ENCODE peak calls at places on chromosomes 5 and 9, in four cellular contexts. V is heart left ventricle, O is tibial artery, W is PC-3. D is an unnamed sample. For H3K27me3, the result is how much of the 10 kb centered on the place peaks cover.

GRCh38 chr9:4547016-4547415 is 56.7 kb downstream of the SLC1A1 start:
- DNase-seq in V (no peak), O (no peak), W (no peak), D (no peak)

GRCh38 chr9:132733133-132733815 is 63.0 kb downstream of the GTF3C4 start:
- DNase-seq in V (no peak), O (no peak), W (no peak), D (no peak)

GRCh38 chr5:176153741-176154140 is 84.5 kb upstream of the SIMC1 start:
- DNase-seq in V (no peak), O (no peak), W (no peak), D (no peak)

GRCh38 chr5:95471922-95472321 is 80.8 kb downstream of the FAM81B start:
- DNase-seq in V (no peak), O (no peak), W (peak), D (peak)

GRCh38 chr9:90658783-90659182 is 16.2 kb upstream of the DIRAS2 start:
- DNase-seq in V (no peak), O (no peak), W (no peak), D (no peak)

GRCh38 chr9:23493219-23493618 is 332.8 kb downstream of the ELAVL2 start:
- DNase-seq in V (no peak), O (no peak), W (no peak), D (no peak)

GRCh38 chr9:111866976-111867375 is 29.6 kb upstream of the UGCG start:
- DNase-seq in V (no peak), O (no peak), W (peak), D (peak)

GRCh38 chr5:150394103-150394502 is 18.6 kb downstream of the CD74 start:
- DNase-seq in V (no peak), O (no peak), W (no peak), D (no peak)

GRCh38 chr9:110152704-110153374 is 55.1 kb downstream of the C9orf152 start:
- DNase-seq in V (no peak), O (no peak), W (peak), D (peak)

GRCh38 chr5:5315068-5315835 is 107.2 kb upstream of the ICE1 start:
- DNase-seq in V (no peak), O (no peak), W (no peak), D (no peak)

GRCh38 chr5:179623906-179624741 is 653 bp upstream of the HNRNPH1 start:
- DNase-seq in V (peak), O (peak), W (peak), D (no peak)

GRCh38 chr5:34627794-34628193 is 28.3 kb upstream of the RAI14 start:
- DNase-seq in V (no peak), O (no peak), W (peak), D (peak)

GRCh38 chr5:65366655-65367054 is 115.1 kb downstream of the ADAMTS6 start:
- DNase-seq in V (no peak), O (peak), W (no peak), D (no peak)

GRCh38 chr5:138905541-138905940 is 30.4 kb upstream of the LRRTM2 start:
- DNase-seq in V (no peak), O (no peak), W (no peak), D (peak)

GRCh38 chr9:127930298-127931091 is at the start of gene PIP5KL1:
- DNase-seq in V (peak), O (peak), W (peak), D (no peak)

GRCh38 chr5:82986404-82986803 is 90.8 kb downstream of the TMEM167A start:
- DNase-seq in V (no peak), O (no peak), W (no peak), D (no peak)

GRCh38 chr5:32474201-32474854 is 29.8 kb upstream of the ZFR start:
- DNase-seq in V (no peak), O (no peak), W (no peak), D (no peak)

GRCh38 chr5:156559955-156560354 is 233.0 kb downstream of the SGCD start:
- DNase-seq in V (no peak), O (no peak), W (no peak), D (no peak)

GRCh38 chr9:96122756-96123155 is 179.2 kb downstream of the HSD17B3 start:
- DNase-seq in V (no peak), O (no peak), W (no peak), D (peak)

DNA sequence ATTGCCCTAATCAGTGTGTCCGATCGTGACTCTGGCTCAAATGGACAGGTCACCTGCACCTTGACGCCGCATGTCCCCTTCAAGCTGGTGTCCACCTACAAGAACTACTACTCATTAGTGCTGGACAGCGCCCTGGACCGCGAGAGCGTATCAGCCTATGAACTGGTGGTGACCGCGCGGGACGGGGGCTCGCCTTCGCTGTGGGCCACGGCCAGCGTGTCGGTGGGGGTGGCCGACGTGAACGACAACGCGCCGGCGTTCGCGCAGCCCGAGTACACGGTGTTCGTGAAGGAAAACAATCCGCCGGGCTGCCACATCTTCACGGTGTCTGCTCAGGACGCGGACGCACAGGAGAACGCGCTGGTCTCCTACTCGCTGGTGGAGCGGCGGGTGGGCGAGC is 1.4 kb downstream of the PCDHA13 start:
- DNase-seq in V (no peak), O (no peak), W (no peak), D (no peak)
- TF ChIP-seq CTCF in V (no peak), O (no peak), W (no peak), D (no peak)

GRCh38 chr9:114925672-114926071 is 4.7 kb downstream of the TNFSF8 start:
- DNase-seq in V (no peak), O (no peak), W (no peak), D (no peak)

GRCh38 chr9:114929166-114929565 is 1.2 kb downstream of the TNFSF8 start:
- DNase-seq in V (no peak), O (no peak), W (no peak), D (no peak)

GRCh38 chr9:114930063-114930812 is at the start of gene TNFSF8:
- DNase-seq in V (no peak), O (no peak), W (no peak), D (no peak)

GRCh38 chr9:114925039-114925438 is 5.4 kb downstream of the TNFSF8 start:
- DNase-seq in V (no peak), O (no peak), W (no peak), D (no peak)

DNA sequence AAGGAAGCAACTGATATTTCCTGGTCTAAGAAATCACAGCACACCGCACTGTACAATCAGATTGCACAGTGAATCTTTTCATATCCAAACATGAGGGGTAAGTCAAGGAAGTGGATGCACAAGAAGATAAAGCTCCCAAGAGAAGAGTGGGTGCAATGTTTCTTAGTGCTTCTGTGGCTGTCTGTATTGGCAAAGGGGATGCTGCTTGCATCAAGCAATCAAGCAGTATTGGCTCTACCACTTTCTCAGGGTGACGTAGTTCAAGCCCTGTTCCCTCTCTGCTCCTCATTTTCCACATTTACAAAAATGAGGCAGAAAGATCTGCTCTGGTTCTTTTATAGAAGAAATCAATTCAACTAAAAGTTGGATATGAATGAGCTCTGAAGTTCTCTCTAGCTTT is 2.3 kb downstream of the TNFSF8 start:
- DNase-seq in V (no peak), O (no peak), W (no peak), D (no peak)
- H3K27me3 ChIP-seq in V (under half), O (under half), W (under half), D (half or more)

DNA sequence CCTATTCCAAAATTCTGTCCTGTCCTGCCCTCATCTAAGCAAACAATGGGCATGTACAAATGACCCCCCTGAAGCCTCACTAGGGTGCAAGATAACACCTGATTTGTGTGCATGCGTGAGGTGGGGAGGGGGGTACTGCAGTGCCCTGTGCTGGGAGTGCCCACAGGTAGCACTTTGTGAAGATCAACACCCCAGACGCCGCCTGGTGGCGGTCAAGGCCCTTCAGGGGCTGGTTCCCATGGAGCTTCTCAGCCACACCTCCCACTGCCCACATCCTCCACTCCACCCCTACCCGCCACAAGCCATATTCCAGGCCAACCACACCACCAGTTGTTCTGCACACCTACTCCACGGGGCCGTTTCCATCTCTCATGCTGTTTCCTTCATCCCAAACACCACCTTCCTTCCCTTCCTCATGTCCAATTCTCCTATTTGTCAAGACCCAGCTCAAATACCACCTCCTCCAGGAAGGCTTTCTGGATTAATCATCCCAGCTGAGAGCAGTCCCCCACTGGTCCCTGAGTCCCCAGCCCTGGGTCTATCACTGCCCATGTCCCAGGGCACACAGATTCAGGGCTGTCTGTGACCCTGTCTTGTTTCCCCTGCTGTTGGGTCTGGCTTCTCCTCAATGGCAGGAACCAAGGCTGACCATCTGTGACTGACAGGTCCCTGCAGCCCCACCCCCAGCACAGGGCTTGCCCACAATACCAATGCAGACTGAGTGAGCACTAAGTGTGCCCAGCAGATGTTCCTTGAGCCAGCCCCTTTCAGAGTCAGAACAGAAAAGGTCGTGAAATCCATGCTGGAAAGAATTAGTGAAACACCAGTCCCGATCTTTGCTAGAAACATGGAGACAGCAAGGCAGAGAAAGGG is 178.4 kb downstream of the PAX5 start:
- DNase-seq in V (no peak), O (no peak), W (peak), D (no peak)
- TF ChIP-seq CTCF in V (no peak), O (no peak), W (peak), D (peak)

DNA sequence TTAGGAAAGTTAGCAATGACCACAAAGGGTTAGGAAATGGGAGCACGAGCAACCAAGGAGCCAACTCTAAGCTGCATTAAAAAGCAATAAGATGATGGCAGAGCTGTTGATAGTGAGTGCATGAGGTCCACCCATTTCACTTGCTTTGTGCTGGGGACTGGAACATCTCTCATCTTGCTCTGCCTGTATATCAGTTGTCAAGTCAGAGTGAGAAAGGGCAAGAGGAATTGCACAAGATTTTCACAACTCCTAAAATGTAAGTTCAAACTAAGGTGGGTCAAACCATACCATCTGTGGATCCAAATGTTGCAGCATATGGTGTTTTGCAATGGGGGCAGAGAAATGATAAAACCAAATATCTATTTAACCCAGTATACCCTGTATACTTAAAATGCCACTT is 2.8 kb upstream of the ESM1 start:
- DNase-seq in V (no peak), O (no peak), W (no peak), D (no peak)
- H3K27me3 ChIP-seq in V (under half), O (under half), W (under half), D (under half)

GRCh38 chr9:79430599-79430998 is 141.2 kb upstream of the TLE4 start:
- DNase-seq in V (no peak), O (no peak), W (no peak), D (no peak)

GRCh38 chr9:79432485-79432884 is 139.3 kb upstream of the TLE4 start:
- DNase-seq in V (no peak), O (no peak), W (peak), D (no peak)

GRCh38 chr9:79425840-79426239 is 145.9 kb upstream of the TLE4 start:
- DNase-seq in V (no peak), O (no peak), W (no peak), D (no peak)

GRCh38 chr9:79428422-79428821 is 143.3 kb upstream of the TLE4 start:
- DNase-seq in V (no peak), O (no peak), W (no peak), D (no peak)

GRCh38 chr9:79431019-79431679 is 140.6 kb upstream of the TLE4 start:
- DNase-seq in V (no peak), O (no peak), W (peak), D (no peak)
- TF ChIP-seq CTCF in V (no peak), O (no peak), W (peak), D (no peak)

GRCh38 chr9:135259273-135259672 is 171.8 kb downstream of the OLFM1 start:
- DNase-seq in V (no peak), O (no peak), W (no peak), D (no peak)

GRCh38 chr9:135258461-135258860 is 171.0 kb downstream of the OLFM1 start:
- DNase-seq in V (peak), O (no peak), W (no peak), D (no peak)

GRCh38 chr9:135262248-135262647 is 174.8 kb downstream of the OLFM1 start:
- DNase-seq in V (no peak), O (no peak), W (no peak), D (no peak)

GRCh38 chr9:135260221-135260620 is 172.8 kb downstream of the OLFM1 start:
- DNase-seq in V (no peak), O (no peak), W (no peak), D (no peak)

DNA sequence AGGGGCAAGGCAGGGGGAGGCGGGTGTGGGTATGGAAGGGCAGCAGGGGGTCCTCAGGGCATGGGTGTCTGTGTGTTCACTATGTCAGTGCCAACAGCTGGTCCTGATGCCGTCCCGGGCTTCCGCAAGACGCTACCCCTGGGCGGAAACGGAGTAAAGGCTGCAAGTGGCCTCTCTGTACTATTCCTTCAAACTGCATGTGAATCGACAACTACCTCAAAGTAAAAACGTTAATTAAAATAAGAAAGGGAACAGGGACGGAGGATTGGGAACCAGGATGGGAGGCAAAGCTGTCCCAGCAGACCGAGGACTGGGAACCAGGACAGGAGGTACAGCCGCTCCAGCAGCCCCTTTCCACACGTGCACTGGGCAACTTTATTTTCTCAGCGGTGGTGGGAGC is 173.3 kb downstream of the OLFM1 start:
- DNase-seq in V (no peak), O (no peak), W (no peak), D (no peak)
- H3K27me3 ChIP-seq in V (under half), O (half or more), W (under half), D (under half)

GRCh38 chr5:145908206-145908945 is 28.0 kb upstream of the SH3RF2 start:
- DNase-seq in V (no peak), O (no peak), W (peak), D (no peak)
- TF ChIP-seq CTCF in V (no peak), O (peak), W (peak), D (peak)

D was measured in foreskin keratinocyte.